ENCODE peak calls at places on chromosomes 11 and 22, in seven cellular contexts. C, V, X, O, D, R and P are unnamed samples.

GRCh38 chr11:1206391-1207271 is 16.2 kb upstream of the MUC5B start:
- DNase-seq in R (no peak), X (no peak), V (no peak), C (peak; percentile 25), O (no peak), D (no peak), P (no peak)

GRCh38 chr11:35158371-35159081 is 19.6 kb downstream of the CD44 start:
- DNase-seq in D (no peak), V (no peak), R (no peak), X (no peak), C (no peak), O (no peak), P (peak; percentile 35)

GRCh38 chr11:57645716-57646085 is 4.0 kb downstream of the YPEL4 start:
- DNase-seq in X (no peak), O (no peak), R (peak; percentile 40), C (no peak), V (no peak), D (no peak), P (no peak)

GRCh38 chr11:93537022-93537421 is 6.2 kb downstream of the SMCO4 start:
- DNase-seq in R (no peak), X (peak; percentile 72), V (no peak), O (peak; percentile 52), D (no peak), C (no peak), P (peak; percentile 81)

GRCh38 chr22:20425821-20426615 is 11.6 kb downstream of the SCARF2 start:
- DNase-seq in D (no peak), X (no peak), C (peak; percentile 31), R (no peak), O (no peak), V (no peak), P (no peak)

GRCh38 chr11:79342686-79343085 is 98.1 kb downstream of the TENM4 start:
- DNase-seq in C (no peak), O (no peak), D (no peak), V (no peak), X (no peak), R (no peak), P (no peak)

GRCh38 chr11:122337241-122338176 is 221.5 kb upstream of the BLID start:
- DNase-seq in O (no peak), V (no peak), C (no peak), R (peak; percentile 46), D (no peak), X (peak; percentile 19), P (no peak)

GRCh38 chr11:130390071-130390758 is 38.2 kb downstream of the ADAMTS8 start:
- DNase-seq in D (peak; percentile 71), O (peak; percentile 40), V (no peak), X (no peak), R (peak; percentile 32), C (no peak), P (peak; percentile 20)

GRCh38 chr11:87743002-87743401 is 432.2 kb downstream of the RAB38 start:
- DNase-seq in D (no peak), R (peak; percentile 23), V (no peak), C (no peak), X (no peak), O (no peak), P (no peak)
- TF ChIP-seq CTCF in D (peak; percentile 44), R (no peak), V (peak; percentile 20), C (peak; percentile 76), X (no peak), O (no peak), P (peak; percentile 25)

GRCh38 chr11:47914743-47915142 is 65.6 kb upstream of the PTPRJ start:
- DNase-seq in V (no peak), O (no peak), D (no peak), C (no peak), X (no peak), R (no peak), P (no peak)

GRCh38 chr11:47917643-47918369 is 62.6 kb upstream of the PTPRJ start:
- DNase-seq in D (peak; percentile 59), X (peak; percentile 78), O (peak; percentile 52), R (peak; percentile 65), V (no peak), C (peak; percentile 81), P (peak; percentile 82)

GRCh38 chr11:47913569-47914244 is 65.6 kb upstream of the NUP160 start:
- DNase-seq in X (no peak), C (no peak), V (no peak), D (no peak), O (no peak), R (no peak), P (no peak)

GRCh38 chr11:47916361-47916841 is 64.0 kb upstream of the PTPRJ start:
- DNase-seq in D (no peak), V (no peak), X (peak; percentile 61), R (peak; percentile 19), C (no peak), O (peak; percentile 72), P (peak; percentile 35)

GRCh38 chr11:47915407-47916137 is 64.8 kb upstream of the PTPRJ start:
- DNase-seq in V (no peak), X (no peak), O (no peak), C (no peak), D (no peak), R (no peak), P (no peak)
- TF ChIP-seq CTCF in V (no peak), X (no peak), O (no peak), C (no peak), D (no peak), R (no peak), P (no peak)

DNA sequence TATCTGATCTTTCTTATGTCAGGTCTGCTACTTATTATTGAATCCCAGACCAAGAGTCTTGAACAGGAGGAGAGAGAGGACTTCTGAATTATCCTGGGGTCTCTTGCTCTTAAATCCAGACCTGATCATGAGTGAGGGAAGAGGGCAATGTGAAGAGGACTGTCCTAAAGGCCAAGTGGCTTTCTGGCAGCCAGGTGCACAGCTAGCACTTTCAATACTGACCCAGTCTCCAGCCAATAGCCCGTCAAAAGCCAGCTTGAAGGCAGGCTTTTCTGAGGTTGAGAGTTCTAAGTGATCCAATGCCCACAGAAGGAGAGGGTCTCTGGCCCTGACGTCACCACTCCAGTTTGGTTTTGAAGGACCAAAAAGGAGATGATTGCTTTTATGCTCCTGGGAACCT is 37.2 kb downstream of the FBXO7 start:
- DNase-seq in O (no peak), X (no peak), R (no peak), C (no peak), V (no peak), D (no peak), P (no peak)
- TF ChIP-seq CTCF in O (no peak), X (no peak), R (no peak), C (no peak), V (no peak), D (no peak), P (no peak)

GRCh38 chr11:65305501-65306268 is 9.0 kb upstream of the CDC42EP2 start:
- DNase-seq in V (no peak), O (peak; percentile 65), X (no peak), D (peak; percentile 60), C (no peak), R (no peak), P (no peak)
- TF ChIP-seq CTCF in V (no peak), O (no peak), X (no peak), D (no peak), C (no peak), R (no peak), P (no peak)

GRCh38 chr11:9057888-9058287 is 33.5 kb downstream of the SCUBE2 start:
- DNase-seq in O (no peak), D (no peak), V (no peak), C (peak; percentile 54), R (no peak), X (no peak), P (no peak)

GRCh38 chr11:9057032-9057431 is 34.4 kb downstream of the SCUBE2 start:
- DNase-seq in V (no peak), X (no peak), R (no peak), O (no peak), C (no peak), D (no peak), P (no peak)

GRCh38 chr11:9061807-9062206 is 29.6 kb downstream of the SCUBE2 start:
- DNase-seq in C (no peak), X (no peak), V (no peak), R (no peak), D (no peak), O (no peak), P (no peak)

GRCh38 chr11:9056467-9056866 is 34.9 kb downstream of the SCUBE2 start:
- DNase-seq in V (no peak), D (no peak), R (no peak), X (no peak), C (no peak), O (no peak), P (no peak)

GRCh38 chr11:9060700-9061111 is 30.7 kb downstream of the SCUBE2 start:
- DNase-seq in O (no peak), D (no peak), V (peak; percentile 79), R (peak; percentile 17), C (peak; percentile 69), X (no peak), P (no peak)
- TF ChIP-seq CTCF in O (no peak), D (peak; percentile 52), V (peak; percentile 58), R (peak; percentile 27), C (peak; percentile 68), X (no peak), P (no peak)

DNA sequence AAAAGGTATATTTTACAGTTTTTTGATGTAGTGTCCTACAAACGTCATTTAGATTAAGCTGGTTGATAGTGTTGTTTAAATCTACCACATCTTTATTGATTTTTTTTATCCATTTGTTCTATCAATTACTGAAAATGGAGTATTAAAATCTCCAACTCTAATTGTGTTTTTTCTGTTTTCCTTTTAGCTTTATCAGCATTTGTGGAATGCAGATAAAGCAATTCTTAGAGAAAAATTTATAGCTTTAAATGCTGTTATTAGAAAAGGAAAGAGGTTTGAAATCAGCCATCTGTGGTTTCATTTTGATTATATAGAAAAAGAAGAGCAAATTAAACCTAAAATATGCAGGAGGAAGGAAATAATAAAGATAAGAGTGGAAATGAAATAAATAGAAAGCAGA is 39.4 kb upstream of the CBX6 start:
- DNase-seq in O (no peak), V (no peak), X (no peak), R (no peak), C (no peak), D (no peak), P (no peak)
- TF ChIP-seq CTCF in O (no peak), V (no peak), X (no peak), R (no peak), C (no peak), D (no peak), P (no peak)